ENCODE peak calls at places on chromosome 11, in eight cellular contexts. I, U, C, G, R, F, V and E are unnamed samples. For H3K4me1, the result is how much of the 10 kb centered on the place peaks cover.

GRCh38 chr11:94933225-94934130 is 39.9 kb downstream of the CWC15 start:
- DNase-seq in C (no peak), G (no peak), V (no peak), I (peak), F (peak), U (no peak), R (peak), E (peak)

GRCh38 chr11:113305440-113306336 is 8.7 kb upstream of the TTC12 start:
- DNase-seq in G (peak), F (peak), R (peak), V (peak), U (peak), I (peak), C (peak), E (peak)

GRCh38 chr11:22415481-22415880 is 77.3 kb downstream of the SLC17A6 start:
- DNase-seq in V (no peak), I (no peak), F (no peak), U (no peak), C (no peak), R (no peak), G (no peak), E (no peak)

GRCh38 chr11:34501500-34501899 is 12.1 kb downstream of the ELF5 start:
- DNase-seq in U (no peak), F (no peak), R (peak), C (no peak), G (peak), V (no peak), I (peak), E (no peak)

GRCh38 chr11:65899356-65900124 is 648 bp downstream of the FOSL1 start:
- DNase-seq in I (peak), U (peak), F (peak), V (peak), C (peak), G (peak), R (peak), E (peak)

GRCh38 chr11:126438272-126438671 is 82.8 kb downstream of the ST3GAL4 start:
- DNase-seq in U (no peak), R (no peak), V (no peak), F (no peak), I (no peak), C (no peak), G (no peak), E (no peak)

GRCh38 chr11:73287400-73288101 is 15.4 kb downstream of the P2RY6 start:
- DNase-seq in U (no peak), C (no peak), F (no peak), G (no peak), V (peak), I (no peak), R (no peak), E (no peak)

GRCh38 chr11:2533642-2534115 is 88.9 kb downstream of the KCNQ1 start:
- DNase-seq in G (peak), R (peak), F (peak), C (no peak), I (peak), V (peak), U (no peak), E (peak)

GRCh38 chr11:288328-289144 is at the start of gene PGGHG:
- DNase-seq in V (no peak), R (peak), U (peak), C (peak), G (no peak), I (no peak), F (peak), E (no peak)

GRCh38 chr11:88284306-88285057 is 53.1 kb downstream of the CTSC start:
- DNase-seq in C (no peak), R (no peak), V (no peak), F (no peak), I (peak), U (no peak), G (no peak), E (no peak)

GRCh38 chr11:1453611-1454386 is 32.8 kb downstream of the MOB2 start:
- DNase-seq in V (peak), F (no peak), C (no peak), G (peak), U (peak), I (no peak), R (peak), E (no peak)

GRCh38 chr11:61771995-61772455 is 19.6 kb downstream of the MYRF start:
- DNase-seq in G (no peak), V (no peak), F (no peak), C (no peak), I (no peak), R (no peak), U (no peak), E (no peak)

GRCh38 chr11:22193348-22194051 is 615 bp downstream of the ANO5 start:
- DNase-seq in R (no peak), F (no peak), V (peak), G (no peak), U (no peak), C (peak), I (no peak), E (no peak)

GRCh38 chr11:45736424-45736823 is 68.5 kb upstream of the SLC35C1 start:
- DNase-seq in I (peak), V (no peak), G (peak), C (no peak), F (no peak), U (no peak), R (peak), E (peak)

GRCh38 chr11:75339685-75340409 is 11.6 kb downstream of the ARRB1 start:
- DNase-seq in G (no peak), I (no peak), V (no peak), U (no peak), F (no peak), C (no peak), R (no peak), E (no peak)

GRCh38 chr11:75337195-75337654 is 14.2 kb downstream of the ARRB1 start:
- DNase-seq in I (no peak), G (no peak), U (no peak), R (peak), V (no peak), C (no peak), F (no peak), E (peak)

GRCh38 chr11:75341583-75341982 is 9.9 kb downstream of the ARRB1 start:
- DNase-seq in I (no peak), R (no peak), F (no peak), G (no peak), C (no peak), U (no peak), V (no peak), E (no peak)

GRCh38 chr11:75334976-75335375 is 16.5 kb downstream of the ARRB1 start:
- DNase-seq in F (no peak), V (no peak), C (no peak), G (no peak), I (no peak), R (no peak), U (no peak), E (no peak)

GRCh38 chr11:75338516-75339218 is 12.8 kb downstream of the ARRB1 start:
- DNase-seq in U (no peak), I (no peak), V (no peak), F (no peak), G (no peak), R (no peak), C (no peak), E (no peak)
- H3K4me1 ChIP-seq in U (half or more), I (under half), V (half or more), F (under half), G (half or more), R (under half), C (half or more), E (half or more)

DNA sequence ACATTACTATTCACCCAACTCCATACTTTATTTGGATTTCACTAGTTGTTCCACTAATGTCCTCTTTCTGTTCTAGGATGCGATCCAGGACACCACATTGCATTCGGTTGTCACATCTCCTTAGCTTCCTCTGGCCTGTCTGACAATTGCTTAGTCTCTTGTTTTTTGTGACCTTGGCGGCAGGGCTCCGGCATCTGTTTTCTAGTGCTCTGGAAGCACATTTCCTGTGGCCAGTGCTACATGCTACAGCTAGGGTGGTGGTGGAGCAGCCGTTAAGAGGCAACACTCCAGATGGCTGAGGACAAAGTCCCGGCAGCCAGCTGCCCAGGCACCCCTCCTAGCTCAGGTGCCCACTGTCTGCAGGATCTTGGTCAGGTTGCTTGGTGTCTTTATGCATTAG is 6.8 kb downstream of the STX3 start:
- DNase-seq in F (no peak), C (no peak), U (no peak), I (no peak), V (no peak), R (no peak), G (no peak), E (no peak)
- H3K4me1 ChIP-seq in F (under half), C (under half), U (under half), I (under half), V (under half), R (under half), G (under half), E (half or more)

GRCh38 chr11:9265211-9266131 is at the start of gene DENND5A:
- DNase-seq in U (peak), C (peak), I (peak), V (peak), R (peak), F (peak), G (peak), E (peak)
- H3K4me1 ChIP-seq in U (under half), C (under half), I (under half), V (under half), R (under half), F (under half), G (half or more), E (under half)

GRCh38 chr11:29166306-29166705 is 850.5 kb downstream of the KCNA4 start:
- DNase-seq in G (no peak), C (no peak), F (no peak), V (no peak), I (no peak), U (no peak), R (no peak), E (no peak)

GRCh38 chr11:29161216-29161615 is 855.6 kb downstream of the KCNA4 start:
- DNase-seq in C (no peak), U (no peak), F (no peak), R (peak), I (no peak), V (no peak), G (no peak), E (no peak)

GRCh38 chr11:29159552-29160465 is 857.0 kb downstream of the KCNA4 start:
- DNase-seq in I (peak), V (peak), R (peak), C (peak), U (no peak), F (peak), G (peak), E (no peak)

GRCh38 chr11:29162490-29162889 is 854.3 kb downstream of the KCNA4 start:
- DNase-seq in R (no peak), C (no peak), G (no peak), I (peak), F (no peak), U (no peak), V (no peak), E (no peak)
- H3K4me1 ChIP-seq in R (under half), C (under half), G (under half), I (under half), F (under half), U (under half), V (under half), E (under half)